ENCODE peak calls at places on chromosomes 7 and 10, in four cellular contexts. F, C, M and Z are unnamed samples. For H3K27me3 and H3K4me1, the result is how much of the 10 kb centered on the place peaks cover.

GRCh38 chr7:17041324-17041723 is 159.5 kb upstream of the AGR3 start:
- DNase-seq in M (no peak), F (no peak), C (no peak), Z (no peak)

GRCh38 chr10:6694447-6695155 is 114.5 kb upstream of the PRKCQ start:
- DNase-seq in F (no peak), C (no peak), M (no peak), Z (no peak)

GRCh38 chr7:44849277-44850210 is 1.7 kb upstream of the H2AZ2 start:
- DNase-seq in F (no peak), M (no peak), C (no peak), Z (no peak)

GRCh38 chr7:106613861-106614560 is 46.9 kb downstream of the CCDC71L start:
- DNase-seq in M (no peak), C (no peak), F (no peak), Z (no peak)

GRCh38 chr10:21194510-21194993 is 297.4 kb upstream of the NEBL start:
- DNase-seq in F (no peak), C (no peak), M (no peak), Z (peak)

GRCh38 chr7:127907638-127908040 is 123.6 kb downstream of the LRRC4 start:
- DNase-seq in M (no peak), C (no peak), F (no peak), Z (no peak)

GRCh38 chr7:44235582-44236332 is 35.0 kb downstream of the YKT6 start:
- DNase-seq in M (no peak), C (no peak), F (no peak), Z (no peak)

GRCh38 chr10:96271017-96271815 is at the start of gene BLNK:
- DNase-seq in F (peak), C (no peak), M (peak), Z (no peak)

GRCh38 chr10:118980135-118980865 is 49.2 kb upstream of the NANOS1 start:
- DNase-seq in F (no peak), M (no peak), C (no peak), Z (no peak)

GRCh38 chr7:157476201-157476600 is 139.4 kb downstream of the DNAJB6 start:
- DNase-seq in C (no peak), F (no peak), M (no peak), Z (no peak)

GRCh38 chr10:44749141-44749540 is 162.0 kb upstream of the TMEM72 start:
- DNase-seq in C (no peak), M (no peak), F (no peak), Z (no peak)

GRCh38 chr10:112214335-112214941 is 30.9 kb upstream of the GPAM start:
- DNase-seq in F (no peak), M (no peak), C (no peak), Z (no peak)

GRCh38 chr10:1807924-1808323 is 70.6 kb upstream of the ADARB2 start:
- DNase-seq in F (no peak), C (no peak), M (no peak), Z (no peak)

GRCh38 chr7:99624487-99624886 is 7.7 kb downstream of the ZSCAN25 start:
- DNase-seq in C (peak), F (no peak), M (no peak), Z (no peak)

GRCh38 chr7:148182264-148182663 is 408.3 kb upstream of the C7orf33 start:
- DNase-seq in F (no peak), M (no peak), C (no peak), Z (no peak)

GRCh38 chr7:102198557-102198956 is 88.1 kb upstream of the SH2B2 start:
- DNase-seq in M (no peak), F (no peak), C (no peak), Z (no peak)

GRCh38 chr7:5872326-5872725 is 8.3 kb upstream of the OCM start:
- DNase-seq in F (no peak), M (no peak), C (no peak), Z (no peak)

GRCh38 chr7:27097686-27098492 is 2.1 kb upstream of the HOXA1 start:
- DNase-seq in F (no peak), C (no peak), M (no peak), Z (no peak)

GRCh38 chr7:158110661-158111555 is 476.7 kb downstream of the PTPRN2 start:
- DNase-seq in M (no peak), C (no peak), F (no peak), Z (no peak)

GRCh38 chr10:29736325-29737208 is 101.8 kb upstream of the SVIL start:
- DNase-seq in F (peak), C (peak), M (peak), Z (peak)

GRCh38 chr10:102644066-102644645 is at the start of gene TRIM8:
- DNase-seq in C (peak), F (peak), M (peak), Z (peak)

GRCh38 chr10:34713875-34714274 is 101.2 kb downstream of the PARD3 start:
- DNase-seq in C (no peak), M (no peak), F (no peak), Z (no peak)

DNA sequence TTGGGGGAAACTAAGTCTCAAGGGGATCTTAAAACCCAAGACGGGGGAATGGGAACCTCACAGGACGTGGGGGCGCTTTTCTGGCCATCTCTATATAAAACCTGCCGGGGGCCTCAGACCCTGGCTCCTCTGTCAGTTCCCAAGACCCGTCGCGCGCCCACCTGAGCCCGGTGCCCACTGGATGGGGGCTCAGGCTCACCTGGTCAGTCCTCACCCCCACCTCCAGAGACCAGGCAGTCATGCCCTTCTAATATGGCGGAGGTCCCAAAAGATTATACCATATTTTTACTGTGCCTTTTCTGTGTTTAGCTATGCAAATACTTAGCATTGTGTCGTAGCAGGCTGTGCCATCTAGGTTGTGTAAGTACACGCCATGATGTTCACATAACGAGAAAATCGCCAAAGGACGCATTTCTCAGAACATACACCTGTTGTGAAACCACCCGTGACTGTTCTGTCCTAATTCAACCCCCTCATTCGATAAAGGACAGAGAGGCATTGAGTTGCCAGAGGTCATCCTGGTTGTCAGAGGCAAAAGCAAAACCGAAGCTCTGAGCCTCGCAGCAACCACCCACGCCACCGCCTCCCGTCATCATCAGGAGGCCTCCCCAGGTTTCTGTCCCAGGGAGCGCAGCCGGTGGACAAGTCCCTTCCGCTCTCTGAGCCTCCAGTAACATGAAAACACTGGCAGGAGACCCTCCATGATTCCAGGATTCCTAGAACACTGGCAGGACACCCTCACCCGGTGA is 28.9 kb downstream of the OAT start:
- DNase-seq in C (no peak), M (no peak), F (no peak), Z (no peak)
- H3K27me3 ChIP-seq in C (under half), M (under half), F (under half), Z (under half)

GRCh38 chr7:4009720-4010119 is 672.4 kb upstream of the FOXK1 start:
- DNase-seq in F (no peak), M (no peak), C (no peak), Z (no peak)
- H3K4me3 ChIP-seq in F (no peak), M (no peak), C (no peak), Z (no peak)

DNA sequence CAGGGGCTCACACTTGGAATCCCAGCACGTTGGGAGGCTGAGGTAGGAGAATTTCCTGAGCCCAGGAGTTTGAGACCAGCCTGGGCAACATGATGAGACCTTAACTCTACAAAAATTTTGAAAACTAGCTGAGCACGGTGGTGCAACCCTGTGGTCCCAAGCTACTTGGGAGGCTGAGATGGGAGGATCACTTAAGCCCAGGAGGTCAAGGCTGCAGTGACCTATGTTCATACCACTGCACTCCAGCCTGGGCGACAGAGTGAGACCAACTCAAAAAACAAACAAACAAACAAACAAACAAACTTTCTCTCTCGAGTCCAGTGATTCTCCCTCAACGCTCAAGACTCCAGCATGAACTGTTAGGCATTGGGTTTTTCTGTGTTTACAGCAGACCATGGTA is 2.0 kb upstream of the TYSND1 start:
- DNase-seq in M (no peak), C (no peak), F (no peak), Z (no peak)
- H3K4me1 ChIP-seq in M (under half), C (under half), F (under half), Z (under half)

DNA sequence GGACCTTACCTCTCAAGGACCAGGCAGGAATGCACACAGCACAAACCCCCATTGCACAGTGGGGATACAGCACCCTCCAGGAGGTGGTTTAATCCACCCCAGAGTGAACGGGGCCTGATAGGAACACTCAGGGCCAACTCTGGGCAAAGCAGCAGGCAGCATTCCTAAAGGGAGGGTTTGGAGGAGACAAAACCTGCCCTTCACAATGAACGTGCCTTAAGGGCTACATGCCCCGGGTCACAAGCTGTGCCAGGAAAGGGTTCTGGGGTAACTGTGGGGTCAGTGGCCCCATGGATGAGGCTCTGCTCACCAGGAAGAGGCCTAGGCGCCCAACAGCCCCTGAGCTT is 1.1 kb downstream of the GPRIN2 start:
- DNase-seq in M (no peak), F (no peak), C (no peak), Z (no peak)
- H3K27me3 ChIP-seq in M (under half), F (half or more), C (under half), Z (under half)

DNA sequence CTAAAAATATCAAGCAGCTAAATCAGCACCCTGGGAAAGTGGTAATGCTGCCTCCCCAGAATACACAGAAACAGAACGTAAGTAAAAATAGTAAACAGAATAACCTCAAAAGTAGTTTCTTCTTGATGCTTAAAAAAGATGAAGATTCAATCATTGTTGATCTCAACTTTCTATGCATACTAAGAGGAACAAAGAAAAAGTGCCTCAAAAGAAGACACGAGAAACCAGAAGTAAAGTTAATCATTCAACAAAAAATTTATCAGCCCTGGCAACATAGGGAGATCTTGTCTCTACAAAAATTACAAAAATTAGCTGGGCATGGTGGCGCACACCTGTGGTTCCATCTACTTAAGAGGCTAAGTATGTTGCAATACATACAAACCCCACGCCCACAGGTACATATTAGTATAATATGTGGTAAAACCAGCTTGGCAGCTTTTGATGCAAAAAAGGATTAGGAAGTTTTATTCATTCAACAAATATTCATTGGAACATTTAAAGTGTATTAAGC is 153.7 kb downstream of the NRBF2 start:
- DNase-seq in M (no peak), F (no peak), C (no peak), Z (no peak)
- H3K4me3 ChIP-seq in M (no peak), F (no peak), C (no peak), Z (no peak)

DNA sequence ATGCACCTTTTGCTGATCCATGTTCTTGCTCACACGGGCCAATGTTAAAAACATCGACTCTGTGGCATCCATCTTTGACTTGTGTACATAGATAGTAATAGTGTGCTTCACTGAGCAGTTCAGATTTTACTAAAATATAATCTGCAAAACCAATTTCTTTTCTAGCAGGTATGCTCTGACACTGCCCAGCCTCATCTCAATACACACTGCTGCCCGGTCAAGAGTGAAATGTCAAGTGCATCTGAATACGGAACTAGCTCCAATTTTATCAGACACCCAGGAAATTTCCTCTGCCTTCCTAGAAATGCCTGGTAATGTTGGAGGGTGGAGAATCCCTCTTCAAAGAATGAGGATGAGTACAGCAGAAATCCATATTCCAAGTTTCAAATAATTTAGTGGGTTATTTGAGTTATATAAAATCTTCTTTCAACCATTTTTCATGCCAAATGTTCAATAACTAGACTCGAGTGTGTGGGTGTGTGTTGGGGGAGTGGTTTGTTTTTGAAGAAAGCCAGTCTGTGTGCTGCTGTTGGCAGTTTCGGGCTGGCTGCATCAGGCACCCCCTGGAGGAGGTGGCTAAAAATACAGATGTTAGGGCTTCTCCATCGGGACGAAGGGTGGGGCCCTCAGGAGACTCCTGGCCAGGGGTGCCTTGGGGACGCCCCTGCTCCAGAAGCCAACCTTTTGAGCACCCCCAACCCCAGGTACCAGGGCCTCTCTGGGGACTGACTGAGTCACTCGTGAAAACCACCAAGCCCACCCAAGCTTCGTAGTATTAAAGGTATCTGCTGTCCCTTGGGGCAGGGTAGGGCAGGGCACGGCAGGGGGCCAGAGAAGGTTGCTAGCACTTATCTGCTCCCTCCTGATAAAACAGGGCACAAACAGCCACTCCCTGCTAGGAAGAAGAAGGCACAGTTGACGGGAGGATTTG is 15.4 kb downstream of the CTBP2 start:
- DNase-seq in F (no peak), C (no peak), M (peak), Z (peak)
- H3K4me1 ChIP-seq in F (half or more), C (under half), M (under half), Z (under half)

DNA sequence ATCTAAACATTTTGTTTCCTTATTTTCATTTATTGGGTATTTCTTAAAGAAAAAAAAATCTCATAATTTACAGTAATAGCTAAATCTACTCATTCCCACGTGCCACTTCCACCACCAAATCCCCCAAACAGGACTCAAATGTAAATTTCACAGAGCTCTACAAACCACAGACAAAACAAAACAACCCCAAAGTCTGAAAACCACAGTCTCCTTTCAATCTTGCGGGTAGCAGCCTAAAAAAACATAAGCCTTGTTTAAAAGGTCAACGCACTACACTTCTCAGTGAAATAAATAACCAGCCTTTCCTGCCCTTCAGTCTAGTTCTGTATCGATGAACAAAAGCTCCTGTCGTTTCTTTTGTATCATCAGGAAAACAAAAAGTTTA is 121.8 kb upstream of the AFAP1L2 start:
- DNase-seq in F (no peak), C (peak), M (no peak), Z (no peak)
- H3K27me3 ChIP-seq in F (under half), C (under half), M (under half), Z (under half)

GRCh38 chr7:1064581-1064980 is 20.2 kb downstream of the GPR146 start:
- DNase-seq in F (no peak), C (no peak), M (no peak), Z (no peak)

GRCh38 chr7:1062296-1063294 is 18.2 kb downstream of the GPR146 start:
- DNase-seq in C (no peak), M (no peak), F (no peak), Z (no peak)

GRCh38 chr7:1068013-1068412 is 19.9 kb upstream of the GPER1 start:
- DNase-seq in C (no peak), M (no peak), F (no peak), Z (no peak)

GRCh38 chr7:1063361-1063760 is 19.0 kb downstream of the GPR146 start:
- DNase-seq in C (no peak), M (no peak), F (no peak), Z (no peak)

DNA sequence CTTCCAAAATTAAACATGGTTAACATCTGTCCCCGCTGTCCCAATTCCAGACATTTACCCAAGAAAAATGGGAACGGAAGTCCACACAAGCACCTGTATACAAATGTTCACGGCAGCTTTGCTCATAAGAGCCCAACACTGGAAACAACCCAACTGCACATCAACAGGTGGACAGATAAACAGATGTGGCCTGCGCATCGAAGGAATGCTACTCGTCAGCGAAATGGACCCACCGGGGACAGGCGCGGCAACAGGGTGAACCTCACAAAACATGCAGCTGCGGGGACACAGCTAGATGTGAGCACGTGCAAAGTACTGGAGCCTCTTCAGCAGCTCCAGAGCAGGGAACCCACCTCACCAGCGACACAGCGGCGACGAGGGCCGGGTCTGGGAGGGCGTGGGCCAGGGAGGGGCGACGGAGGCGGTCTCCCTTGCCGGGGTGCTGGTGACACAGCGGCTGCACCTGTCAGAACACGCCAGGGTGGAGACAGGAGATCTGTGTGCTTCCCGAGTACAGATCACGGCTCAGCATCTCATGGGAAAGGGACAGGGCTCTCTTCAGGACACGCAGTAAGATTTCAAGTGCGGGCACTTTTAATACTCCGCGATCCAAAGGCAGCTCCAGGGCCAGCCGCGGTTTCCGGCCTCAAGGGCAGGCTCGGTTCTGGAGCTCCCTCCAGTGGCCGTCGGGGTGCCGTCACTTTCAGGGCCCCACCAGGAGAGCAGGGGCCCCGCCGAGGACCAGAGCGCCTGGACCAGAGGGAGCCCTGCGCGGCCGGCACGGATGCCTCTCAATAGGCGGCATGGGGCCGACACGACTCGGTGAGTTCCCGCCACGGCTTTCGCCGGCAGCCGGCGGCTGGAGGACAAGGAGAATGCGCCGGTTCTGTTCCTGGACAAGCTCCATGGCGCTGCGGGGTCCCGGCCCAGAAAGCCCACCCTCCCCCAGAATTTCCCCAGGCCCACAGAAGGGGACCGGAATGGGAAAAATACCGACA is 21.2 kb downstream of the GPR146 start:
- DNase-seq in M (peak), C (peak), F (peak), Z (peak)
- H3K4me3 ChIP-seq in M (no peak), C (peak), F (peak), Z (no peak)

GRCh38 chr10:24418532-24418931 is 209.6 kb downstream of the KIAA1217 start:
- DNase-seq in M (no peak), C (no peak), F (no peak), Z (no peak)

GRCh38 chr10:24419067-24419466 is 210.1 kb downstream of the KIAA1217 start:
- DNase-seq in F (no peak), C (no peak), M (no peak), Z (no peak)

GRCh38 chr10:24415455-24416169 is 206.7 kb downstream of the KIAA1217 start:
- DNase-seq in F (peak), M (peak), C (no peak), Z (no peak)

GRCh38 chr10:24416248-24416647 is 207.3 kb downstream of the KIAA1217 start:
- DNase-seq in C (no peak), M (no peak), F (no peak), Z (no peak)

GRCh38 chr10:24417053-24417452 is 208.1 kb downstream of the KIAA1217 start:
- DNase-seq in M (no peak), F (no peak), C (no peak), Z (no peak)
- H3K4me1 ChIP-seq in M (under half), F (under half), C (under half), Z (under half)